ENCODE peak calls at places on chromosomes 5 and 9, in seven cellular contexts. M, S, Y, E, I, K and L are unnamed samples.

GRCh38 chr5:111863801-111864200 is 106.8 kb upstream of the NREP start:
- DNase-seq in E (no peak), S (no peak), I (no peak), M (no peak), Y (no peak), K (peak), L (no peak)

GRCh38 chr9:33472171-33472920 is 1.4 kb downstream of the NOL6 start:
- DNase-seq in E (no peak), K (no peak), I (no peak), S (no peak), Y (no peak), M (no peak), L (no peak)

GRCh38 chr5:36877667-36878420 is 1.3 kb downstream of the NIPBL start:
- DNase-seq in S (no peak), Y (no peak), E (peak), K (peak), I (no peak), M (no peak), L (peak)

GRCh38 chr9:27195191-27195590 is 86.2 kb downstream of the TEK start:
- DNase-seq in I (no peak), Y (peak), E (no peak), S (no peak), M (no peak), K (no peak), L (no peak)

GRCh38 chr9:108087781-108088180 is 598.2 kb upstream of the KLF4 start:
- DNase-seq in I (no peak), Y (no peak), S (no peak), K (no peak), E (no peak), M (no peak), L (no peak)

GRCh38 chr5:88480766-88481499 is 212.3 kb upstream of the TMEM161B start:
- DNase-seq in K (no peak), S (no peak), Y (no peak), I (no peak), E (no peak), M (no peak), L (no peak)

GRCh38 chr5:38642194-38642987 is 85.9 kb upstream of the LIFR start:
- DNase-seq in I (no peak), K (no peak), E (no peak), Y (peak), S (no peak), M (no peak), L (no peak)

GRCh38 chr5:159581502-159582249 is 251.4 kb upstream of the IL12B start:
- DNase-seq in K (peak), S (no peak), I (no peak), M (no peak), Y (no peak), E (no peak), L (peak)

GRCh38 chr9:32906213-32906612 is 95.2 kb downstream of the APTX start:
- DNase-seq in Y (no peak), K (no peak), E (no peak), M (no peak), I (no peak), S (no peak), L (no peak)

GRCh38 chr5:65203746-65204145 is 278.0 kb downstream of the ADAMTS6 start:
- DNase-seq in S (no peak), K (peak), M (no peak), I (no peak), Y (no peak), E (no peak), L (peak)

GRCh38 chr5:107331882-107332281 is 338.9 kb downstream of the EFNA5 start:
- DNase-seq in I (no peak), M (no peak), S (no peak), Y (no peak), K (peak), E (no peak), L (no peak)

GRCh38 chr9:125418404-125418803 is 156.8 kb downstream of the GAPVD1 start:
- DNase-seq in M (no peak), E (no peak), Y (no peak), K (no peak), S (no peak), I (no peak), L (no peak)

GRCh38 chr9:10729225-10729624 is 116.4 kb upstream of the PTPRD start:
- DNase-seq in K (no peak), S (no peak), Y (no peak), M (no peak), E (no peak), I (no peak), L (no peak)

GRCh38 chr5:132473608-132474007 is 17.0 kb downstream of the IRF1 start:
- DNase-seq in S (no peak), I (no peak), Y (no peak), K (no peak), M (no peak), E (no peak), L (no peak)

GRCh38 chr5:181187500-181188213 is 17.3 kb downstream of the TRIM7 start:
- DNase-seq in M (peak), I (peak), Y (no peak), K (peak), S (no peak), E (peak), L (peak)

GRCh38 chr5:94745786-94746730 is 127.6 kb downstream of the SLF1 start:
- DNase-seq in E (no peak), I (no peak), M (no peak), S (no peak), K (peak), Y (no peak), L (no peak)

GRCh38 chr5:103224118-103224893 is 34.3 kb upstream of the MACIR start:
- DNase-seq in E (peak), M (no peak), S (peak), I (no peak), Y (no peak), K (peak), L (peak)

GRCh38 chr9:127279717-127280285 is 15.2 kb downstream of the GARNL3 start:
- DNase-seq in M (no peak), K (no peak), Y (no peak), I (no peak), E (no peak), S (no peak), L (no peak)

GRCh38 chr5:138981131-138981530 is 106.0 kb upstream of the LRRTM2 start:
- DNase-seq in E (no peak), I (no peak), Y (no peak), K (no peak), M (no peak), S (no peak), L (peak)

GRCh38 chr5:6448141-6448491 is 543 bp upstream of the UBE2QL1 start:
- DNase-seq in M (no peak), E (no peak), Y (no peak), K (no peak), I (no peak), S (no peak), L (no peak)

GRCh38 chr9:108615152-108615551 is 240.6 kb downstream of the ACTL7B start:
- DNase-seq in S (no peak), K (no peak), Y (no peak), M (no peak), E (no peak), I (no peak), L (no peak)

GRCh38 chr5:61020415-61020814 is 75.4 kb downstream of the NDUFAF2 start:
- DNase-seq in I (no peak), Y (no peak), E (no peak), K (no peak), M (peak), S (no peak), L (no peak)

GRCh38 chr5:37738057-37738691 is 101.7 kb downstream of the GDNF start:
- DNase-seq in K (peak), E (peak), S (no peak), Y (no peak), M (no peak), I (no peak), L (peak)

GRCh38 chr9:124000161-124000783 is 11.3 kb upstream of the LHX2 start:
- DNase-seq in Y (no peak), S (no peak), K (no peak), E (no peak), I (no peak), M (no peak), L (no peak)

GRCh38 chr5:154676508-154676907 is 78.7 kb upstream of the LARP1 start:
- DNase-seq in S (no peak), E (no peak), K (no peak), M (no peak), Y (no peak), I (no peak), L (no peak)

GRCh38 chr9:74760031-74760700 is 127.6 kb downstream of the TRPM6 start:
- DNase-seq in E (no peak), M (no peak), Y (no peak), K (peak), S (no peak), I (no peak), L (peak)

GRCh38 chr5:57366744-57367143 is 115.9 kb downstream of the ACTBL2 start:
- DNase-seq in M (no peak), S (no peak), I (no peak), Y (no peak), E (no peak), K (peak), L (peak)